ENCODE peak calls at places on chromosomes 16 and 17, in nine cellular contexts. K, J, N, G, U, L, B, O and E are unnamed samples.
A peak's percentile ranks its signal among the peaks of the same experiment; 100 is the strongest.

GRCh38 chr17:77886387-77886728 is 72.1 kb upstream of the TNRC6C start:
- DNase-seq in K (no peak), G (no peak), B (no peak), L (no peak), O (no peak), N (no peak), U (no peak), J (no peak), E (no peak)

GRCh38 chr16:87951550-87952538 is 610 bp downstream of the BANP start:
- DNase-seq in B (no peak), O (no peak), K (no peak), G (no peak), J (no peak), N (no peak), U (no peak), L (peak; percentile 25), E (no peak)

GRCh38 chr16:85870159-85870558 is 28.8 kb upstream of the IRF8 start:
- DNase-seq in J (no peak), L (no peak), G (no peak), O (no peak), N (no peak), U (no peak), K (no peak), B (no peak), E (no peak)

GRCh38 chr16:13587171-13587570 is 332.8 kb upstream of the ERCC4 start:
- DNase-seq in G (no peak), N (no peak), O (no peak), L (no peak), K (no peak), U (no peak), B (no peak), J (no peak), E (no peak)

GRCh38 chr16:3004781-3005284 is 7.9 kb upstream of the CLDN9 start:
- DNase-seq in L (no peak), K (no peak), O (peak; percentile 56), U (no peak), J (no peak), B (no peak), N (no peak), G (no peak), E (no peak)

GRCh38 chr16:68072038-68072695 is 13.0 kb upstream of the NFATC3 start:
- DNase-seq in L (no peak), N (no peak), B (no peak), U (no peak), K (no peak), O (no peak), G (no peak), J (no peak), E (no peak)

GRCh38 chr17:10681866-10682446 is 15.4 kb downstream of the SCO1 start:
- DNase-seq in O (no peak), L (no peak), N (no peak), J (no peak), G (no peak), B (no peak), K (no peak), U (no peak), E (no peak)

GRCh38 chr16:56451753-56452689 is 667 bp downstream of the OGFOD1 start:
- DNase-seq in U (no peak), N (no peak), K (no peak), G (peak; percentile 18), L (peak; percentile 53), J (no peak), B (no peak), O (peak; percentile 56), E (no peak)

GRCh38 chr16:74607967-74608356 is 1.0 kb upstream of the GLG1 start:
- DNase-seq in G (no peak), U (no peak), J (no peak), O (peak; percentile 1), K (no peak), L (peak; percentile 17), N (no peak), B (no peak), E (peak; percentile 3)

GRCh38 chr17:44987194-44987882 is 19.2 kb upstream of the C1QL1 start:
- DNase-seq in J (no peak), U (no peak), G (no peak), K (no peak), O (no peak), L (no peak), B (no peak), N (no peak), E (peak; percentile 45)